ENCODE peak calls at places on chromosomes 5 and 9, in seven cellular contexts. X, Q, V, N, L, R and H are unnamed samples.

GRCh38 chr9:89887286-89887685 is 282.5 kb downstream of the GADD45G start:
- DNase-seq in L (no peak), V (peak), X (no peak), Q (no peak), N (no peak), R (no peak), H (no peak)

GRCh38 chr9:113579270-113580040 is 115.9 kb downstream of the RGS3 start:
- DNase-seq in N (peak), Q (no peak), V (no peak), L (no peak), R (no peak), X (no peak), H (no peak)

GRCh38 chr5:98454904-98455303 is 318.6 kb upstream of the RGMB start:
- DNase-seq in L (no peak), V (no peak), N (no peak), R (no peak), X (peak), Q (no peak), H (peak)

GRCh38 chr9:33300546-33300945 is 10.2 kb downstream of the NFX1 start:
- DNase-seq in L (no peak), R (no peak), Q (no peak), X (no peak), V (no peak), N (no peak), H (no peak)

GRCh38 chr5:138448481-138449398 is 9.9 kb downstream of the REEP2 start:
- DNase-seq in X (no peak), N (no peak), V (no peak), Q (no peak), L (no peak), R (peak), H (no peak)

GRCh38 chr5:67997892-67998457 is 217.6 kb upstream of the PIK3R1 start:
- DNase-seq in X (no peak), R (no peak), L (no peak), N (no peak), V (no peak), Q (no peak), H (no peak)

GRCh38 chr9:72703574-72703973 is 182.2 kb downstream of the TMC1 start:
- DNase-seq in N (no peak), X (peak), Q (no peak), V (no peak), R (no peak), L (no peak), H (no peak)

GRCh38 chr5:22709743-22710142 is 143.4 kb downstream of the CDH12 start:
- DNase-seq in N (no peak), L (no peak), V (no peak), Q (no peak), R (no peak), X (no peak), H (no peak)

GRCh38 chr5:127810707-127811106 is 107.5 kb downstream of the CCDC192 start:
- DNase-seq in R (no peak), X (no peak), L (no peak), N (no peak), Q (no peak), V (no peak), H (no peak)

GRCh38 chr5:22549876-22550671 is 303.1 kb downstream of the CDH12 start:
- DNase-seq in X (no peak), R (no peak), L (no peak), V (no peak), N (no peak), Q (no peak), H (no peak)

GRCh38 chr9:111038336-111039202 is at the start of gene LPAR1:
- DNase-seq in X (peak), V (peak), N (peak), L (peak), R (peak), Q (peak), H (peak)

GRCh38 chr5:95715799-95716461 is 15.2 kb upstream of the RHOBTB3 start:
- DNase-seq in L (no peak), R (no peak), V (no peak), N (no peak), X (peak), Q (no peak), H (no peak)

GRCh38 chr5:29122306-29122705 is 2071.2 kb upstream of the CDH6 start:
- DNase-seq in N (no peak), V (no peak), Q (no peak), X (no peak), L (no peak), R (no peak), H (no peak)

GRCh38 chr5:159304961-159305595 is 25.2 kb downstream of the IL12B start:
- DNase-seq in R (no peak), L (no peak), V (no peak), N (no peak), Q (no peak), X (no peak), H (no peak)

GRCh38 chr5:172417130-172417802 is 37.1 kb downstream of the SH3PXD2B start:
- DNase-seq in V (no peak), L (no peak), R (no peak), Q (no peak), N (no peak), X (no peak), H (no peak)

GRCh38 chr5:26582350-26583040 is 455.9 kb downstream of the CDH9 start:
- DNase-seq in V (no peak), L (no peak), R (no peak), N (no peak), X (no peak), Q (no peak), H (no peak)

GRCh38 chr5:169762338-169763095 is 125.4 kb downstream of the DOCK2 start:
- DNase-seq in N (no peak), L (no peak), R (no peak), V (no peak), X (no peak), Q (no peak), H (no peak)

GRCh38 chr5:88556415-88556814 is 287.8 kb upstream of the TMEM161B start:
- DNase-seq in Q (no peak), X (no peak), V (no peak), N (no peak), R (peak), L (no peak), H (no peak)

GRCh38 chr5:157710887-157711286 is 20.3 kb upstream of the THG1L start:
- DNase-seq in N (no peak), Q (no peak), R (no peak), X (peak), L (no peak), V (no peak), H (no peak)

GRCh38 chr9:84939766-84940165 is 270.2 kb downstream of the NTRK2 start:
- DNase-seq in N (no peak), V (no peak), X (no peak), Q (no peak), L (no peak), R (no peak), H (no peak)

GRCh38 chr9:122394265-122395242 is 23.7 kb downstream of the PTGS1 start:
- DNase-seq in R (no peak), X (peak), N (no peak), V (no peak), Q (no peak), L (no peak), H (peak)

GRCh38 chr5:127080001-127080478 is 6.7 kb upstream of the C5orf63 start:
- DNase-seq in V (no peak), L (no peak), Q (no peak), R (no peak), N (no peak), X (peak), H (no peak)

GRCh38 chr5:93294996-93295395 is 286.0 kb downstream of the NR2F1-AS1 start:
- DNase-seq in L (no peak), R (no peak), Q (no peak), N (no peak), V (no peak), X (no peak), H (no peak)

GRCh38 chr5:150103678-150104549 is 17.6 kb upstream of the CSF1R start:
- DNase-seq in V (peak), L (no peak), X (no peak), Q (no peak), N (no peak), R (no peak), H (no peak)

GRCh38 chr9:81687521-81688261 is 1.7 kb downstream of the TLE1 start:
- DNase-seq in V (peak), N (peak), Q (peak), R (peak), L (peak), X (no peak), H (no peak)

GRCh38 chr9:136085815-136086212 is 9.3 kb downstream of the NACC2 start:
- DNase-seq in V (peak), N (peak), X (no peak), R (no peak), Q (no peak), L (peak), H (no peak)

GRCh38 chr5:159961176-159961689 is 45.0 kb downstream of the ADRA1B start:
- DNase-seq in X (no peak), L (no peak), Q (no peak), R (no peak), N (no peak), V (no peak), H (no peak)

GRCh38 chr5:81989204-81989603 is 17.4 kb downstream of the ATG10 start:
- DNase-seq in L (no peak), N (no peak), V (no peak), Q (no peak), X (no peak), R (no peak), H (no peak)

GRCh38 chr9:81083062-81083461 is 606.3 kb downstream of the TLE1 start:
- DNase-seq in V (no peak), L (no peak), X (no peak), Q (no peak), N (no peak), R (peak), H (peak)

GRCh38 chr9:92636627-92637026 is 33.3 kb downstream of the IPPK start:
- DNase-seq in V (no peak), Q (no peak), X (no peak), N (no peak), L (no peak), R (no peak), H (no peak)
- TF ChIP-seq CTCF in V (no peak), Q (no peak), X (peak), N (no peak), L (no peak), R (no peak), H (no peak)

GRCh38 chr9:124220551-124221451 is 36.9 kb upstream of the NEK6 start:
- DNase-seq in V (peak), R (no peak), X (peak), Q (no peak), L (peak), N (peak), H (no peak)

GRCh38 chr9:124221685-124222084 is 36.1 kb upstream of the NEK6 start:
- DNase-seq in L (no peak), X (no peak), R (no peak), Q (no peak), V (no peak), N (no peak), H (no peak)

GRCh38 chr9:124222109-124222508 is 35.6 kb upstream of the NEK6 start:
- DNase-seq in V (no peak), N (no peak), R (no peak), Q (no peak), L (no peak), X (no peak), H (no peak)

GRCh38 chr9:124225945-124226344 is 31.8 kb upstream of the NEK6 start:
- DNase-seq in Q (no peak), V (no peak), L (no peak), R (no peak), N (no peak), X (no peak), H (no peak)

DNA sequence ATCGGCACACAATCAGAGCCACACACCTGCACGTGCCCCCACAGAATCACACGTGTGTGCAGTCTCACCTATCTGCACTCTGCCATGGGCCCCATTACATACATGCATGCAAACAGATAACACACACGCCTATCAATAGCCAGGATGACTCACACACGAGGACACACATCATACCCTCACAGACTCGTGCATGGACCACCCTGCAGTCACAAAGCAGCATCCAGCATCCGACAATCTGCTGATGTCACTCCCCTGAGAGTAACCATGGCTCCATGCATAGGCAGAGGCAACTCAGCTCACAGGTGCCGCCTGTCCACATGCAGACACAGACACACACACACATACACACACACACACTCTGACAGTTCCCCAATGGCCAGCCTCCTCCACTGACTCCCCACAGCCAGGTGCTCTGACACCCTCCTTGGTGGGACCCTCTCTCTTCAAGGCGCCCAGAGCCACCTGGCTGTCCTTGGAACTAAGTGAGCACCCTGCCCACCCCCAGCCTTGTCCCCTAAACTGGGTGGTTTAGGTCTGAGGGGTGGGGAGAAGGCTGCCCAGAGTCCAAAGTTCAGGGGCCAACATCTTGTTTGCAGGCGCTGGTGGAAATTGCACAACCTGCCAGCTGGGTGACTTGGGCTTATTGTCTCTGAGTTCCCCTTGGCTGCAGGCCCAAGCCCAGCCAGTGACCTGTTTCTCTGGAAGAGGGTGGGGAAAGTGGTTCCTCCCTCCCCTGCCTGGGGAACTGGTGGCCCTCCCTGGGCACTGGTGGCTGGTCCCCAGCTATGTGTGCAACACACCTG is 34.6 kb upstream of the NEK6 start:
- DNase-seq in X (peak), L (peak), Q (no peak), V (peak), R (no peak), N (peak), H (no peak)
- TF ChIP-seq CTCF in X (no peak), L (no peak), Q (no peak), V (no peak), R (no peak), N (no peak), H (no peak)

GRCh38 chr9:116163293-116164055 is 9.9 kb downstream of the PAPPA start:
- DNase-seq in L (no peak), V (no peak), N (no peak), X (no peak), R (no peak), Q (no peak), H (no peak)
- TF ChIP-seq CTCF in L (no peak), V (peak), N (peak), X (peak), R (peak), Q (peak), H (peak)

DNA sequence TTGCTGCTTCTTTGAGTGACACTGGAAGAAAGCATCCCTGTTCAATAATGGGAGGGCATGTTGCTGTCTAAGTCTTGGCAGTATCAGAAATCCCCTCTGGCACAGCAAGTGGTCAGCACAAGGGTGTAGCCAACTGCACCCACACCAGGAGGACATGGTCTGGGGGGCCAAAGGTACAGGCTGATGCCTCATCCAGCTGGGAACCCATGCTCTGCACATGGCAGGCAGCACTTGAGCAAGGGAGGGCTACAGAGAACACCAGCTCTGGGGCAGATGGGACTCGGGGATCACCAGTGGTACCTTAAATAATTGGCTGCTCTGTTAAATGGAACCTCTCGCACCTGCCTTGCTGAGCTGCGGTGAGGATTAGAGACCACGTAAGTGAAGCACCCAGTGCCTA is 265.2 kb downstream of the SYK start:
- DNase-seq in X (no peak), R (no peak), L (no peak), N (no peak), Q (no peak), V (no peak), H (no peak)
- TF ChIP-seq CTCF in X (no peak), R (no peak), L (no peak), N (no peak), Q (no peak), V (no peak), H (no peak)

GRCh38 chr9:134663753-134664415 is 22.3 kb downstream of the COL5A1 start:
- DNase-seq in V (peak), Q (no peak), R (peak), X (peak), L (no peak), N (no peak), H (no peak)
- TF ChIP-seq CTCF in V (no peak), Q (no peak), R (peak), X (peak), L (no peak), N (no peak), H (peak)

GRCh38 chr5:132235340-132235739 is 7.7 kb upstream of the P4HA2 start:
- DNase-seq in Q (no peak), N (no peak), X (no peak), R (no peak), L (no peak), V (no peak), H (no peak)

GRCh38 chr5:132233081-132233480 is 5.4 kb upstream of the P4HA2 start:
- DNase-seq in Q (no peak), L (no peak), R (no peak), N (peak), X (no peak), V (peak), H (no peak)

GRCh38 chr5:132237141-132237540 is 9.5 kb upstream of the P4HA2 start:
- DNase-seq in N (peak), R (no peak), V (peak), X (no peak), Q (no peak), L (no peak), H (no peak)

GRCh38 chr5:132234684-132235062 is 7.0 kb upstream of the P4HA2 start:
- DNase-seq in N (peak), X (no peak), L (no peak), V (peak), R (no peak), Q (no peak), H (no peak)

GRCh38 chr5:132233811-132234683 is 6.4 kb upstream of the P4HA2 start:
- DNase-seq in L (no peak), Q (no peak), V (peak), N (peak), X (no peak), R (no peak), H (no peak)
- TF ChIP-seq CTCF in L (no peak), Q (no peak), V (no peak), N (no peak), X (no peak), R (no peak), H (no peak)

DNA sequence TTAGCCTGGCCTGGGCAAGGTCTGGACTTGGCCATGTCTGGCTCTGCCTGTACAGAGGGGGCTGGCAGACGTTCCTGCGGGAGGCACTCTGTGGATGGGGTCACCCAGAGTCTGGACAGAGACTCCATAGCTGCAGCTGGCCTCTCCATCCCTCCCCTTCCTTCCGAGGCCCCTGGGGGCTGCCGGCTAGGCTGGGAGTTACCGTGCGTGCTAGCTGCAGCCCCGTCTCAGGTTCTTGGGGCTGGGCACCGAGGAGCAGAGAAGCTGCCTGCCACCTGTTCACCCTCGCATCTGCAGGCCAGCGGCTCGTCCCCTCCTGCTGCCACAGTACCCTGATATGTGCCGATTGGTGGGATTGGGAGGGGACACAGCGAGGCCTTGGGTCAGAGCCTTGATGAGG is 63.4 kb downstream of the RXRA start:
- DNase-seq in N (no peak), V (no peak), Q (no peak), R (no peak), X (no peak), L (no peak), H (no peak)
- TF ChIP-seq CTCF in N (no peak), V (no peak), Q (no peak), R (no peak), X (no peak), L (no peak), H (no peak)